ENCODE peak calls at places on chromosomes 6 and 20, in six cellular contexts. Q, P, T, E, W and O are unnamed samples.

GRCh38 chr6:108113557-108114519 is 39.3 kb upstream of the OSTM1 start:
- ATAC-seq in Q (no peak), P (peak), T (no peak), E (peak), W (peak), O (no peak)

GRCh38 chr6:39263299-39264037 is 34.2 kb upstream of the KCNK5 start:
- ATAC-seq in Q (peak), P (no peak), T (peak), E (peak), W (no peak), O (peak)

GRCh38 chr20:10553326-10553984 is 118.3 kb downstream of the SLX4IP start:
- ATAC-seq in Q (no peak), P (peak), T (peak), E (peak), W (peak), O (no peak)

GRCh38 chr6:144840619-144841018 is 555.5 kb downstream of the UTRN start:
- ATAC-seq in Q (no peak), P (no peak), T (no peak), E (no peak), W (no peak), O (no peak)

GRCh38 chr20:8244637-8245036 is 112.6 kb downstream of the PLCB1 start:
- ATAC-seq in Q (no peak), P (peak), T (no peak), E (peak), W (peak), O (no peak)

GRCh38 chr6:47709160-47709559 is 10.8 kb downstream of the ADGRF4 start:
- ATAC-seq in Q (no peak), P (no peak), T (no peak), E (no peak), W (no peak), O (no peak)

GRCh38 chr6:41941280-41942044 is at the start of gene CCND3:
- ATAC-seq in Q (peak), P (peak), T (peak), E (peak), W (peak), O (peak)

GRCh38 chr6:30787954-30788353 is 43.6 kb upstream of the IER3 start:
- ATAC-seq in Q (peak), P (no peak), T (peak), E (peak), W (no peak), O (peak)

GRCh38 chr6:167306401-167306998 is 15.4 kb downstream of the UNC93A start:
- ATAC-seq in Q (no peak), P (no peak), T (no peak), E (no peak), W (no peak), O (no peak)

GRCh38 chr6:167644404-167645132 is 182.1 kb upstream of the AFDN start:
- ATAC-seq in Q (peak), P (peak), T (no peak), E (no peak), W (no peak), O (no peak)

GRCh38 chr6:38522322-38522721 is 117.4 kb downstream of the BTBD9 start:
- ATAC-seq in Q (no peak), P (peak), T (no peak), E (no peak), W (peak), O (no peak)

GRCh38 chr6:117303323-117303722 is 38.0 kb downstream of the VGLL2 start:
- ATAC-seq in Q (no peak), P (peak), T (no peak), E (no peak), W (no peak), O (no peak)

GRCh38 chr20:11128131-11128831 is 454.5 kb upstream of the JAG1 start:
- ATAC-seq in Q (no peak), P (peak), T (no peak), E (no peak), W (no peak), O (no peak)

GRCh38 chr6:39911513-39912125 is 22.6 kb downstream of the MOCS1 start:
- ATAC-seq in Q (no peak), P (no peak), T (no peak), E (no peak), W (no peak), O (no peak)